ENCODE peak calls at places on chromosomes 3 and 15, in nine cellular contexts. M, I, A, X, J, T, G, O and B are unnamed samples.

GRCh38 chr15:48040166-48040817 is 80.5 kb upstream of the SLC24A5 start:
- DNase-seq in M (no peak), I (no peak), A (peak), X (no peak), J (no peak), T (no peak), G (peak), O (no peak), B (no peak)

GRCh38 chr3:157130138-157130880 is 29.6 kb downstream of the CCNL1 start:
- DNase-seq in M (peak), I (peak), A (peak), X (peak), J (no peak), T (no peak), G (peak), O (peak), B (peak)

GRCh38 chr3:32484437-32484836 is 18.2 kb downstream of the CMTM6 start:
- DNase-seq in M (no peak), I (no peak), A (no peak), X (no peak), J (no peak), T (no peak), G (no peak), O (no peak), B (no peak)

GRCh38 chr3:111591555-111591954 is 3.6 kb downstream of the ZBED2 start:
- DNase-seq in M (no peak), I (no peak), A (peak), X (no peak), J (no peak), T (no peak), G (no peak), O (no peak), B (no peak)

GRCh38 chr15:58330836-58331561 is 100.8 kb upstream of the LIPC start:
- DNase-seq in M (no peak), I (no peak), A (no peak), X (no peak), J (no peak), T (no peak), G (no peak), O (no peak), B (no peak)

GRCh38 chr3:13537244-13537921 is 11.5 kb upstream of the FBLN2 start:
- DNase-seq in M (no peak), I (no peak), A (no peak), X (no peak), J (no peak), T (no peak), G (no peak), O (no peak), B (no peak)

GRCh38 chr15:82715003-82715402 is 5.3 kb upstream of the AP3B2 start:
- DNase-seq in M (no peak), I (no peak), A (no peak), X (no peak), J (no peak), T (no peak), G (no peak), O (no peak), B (no peak)

GRCh38 chr3:107643038-107643883 is 120.5 kb downstream of the BBX start:
- DNase-seq in M (no peak), I (no peak), A (no peak), X (no peak), J (no peak), T (no peak), G (no peak), O (no peak), B (peak)

GRCh38 chr3:58093573-58094195 is 85.5 kb downstream of the FLNB start:
- DNase-seq in M (no peak), I (peak), A (peak), X (no peak), J (no peak), T (no peak), G (no peak), O (no peak), B (no peak)

GRCh38 chr3:17579289-17580031 is 163.0 kb downstream of the TBC1D5 start:
- DNase-seq in M (no peak), I (peak), A (peak), X (no peak), J (no peak), T (no peak), G (no peak), O (no peak), B (peak)

GRCh38 chr3:161230621-161231195 is 9.6 kb downstream of the NMD3 start:
- DNase-seq in M (no peak), I (no peak), A (no peak), X (no peak), J (no peak), T (no peak), G (no peak), O (no peak), B (no peak)

GRCh38 chr3:151439652-151440125 is 21.2 kb downstream of the IGSF10 start:
- DNase-seq in M (no peak), I (peak), A (peak), X (no peak), J (no peak), T (no peak), G (no peak), O (no peak), B (peak)

DNA sequence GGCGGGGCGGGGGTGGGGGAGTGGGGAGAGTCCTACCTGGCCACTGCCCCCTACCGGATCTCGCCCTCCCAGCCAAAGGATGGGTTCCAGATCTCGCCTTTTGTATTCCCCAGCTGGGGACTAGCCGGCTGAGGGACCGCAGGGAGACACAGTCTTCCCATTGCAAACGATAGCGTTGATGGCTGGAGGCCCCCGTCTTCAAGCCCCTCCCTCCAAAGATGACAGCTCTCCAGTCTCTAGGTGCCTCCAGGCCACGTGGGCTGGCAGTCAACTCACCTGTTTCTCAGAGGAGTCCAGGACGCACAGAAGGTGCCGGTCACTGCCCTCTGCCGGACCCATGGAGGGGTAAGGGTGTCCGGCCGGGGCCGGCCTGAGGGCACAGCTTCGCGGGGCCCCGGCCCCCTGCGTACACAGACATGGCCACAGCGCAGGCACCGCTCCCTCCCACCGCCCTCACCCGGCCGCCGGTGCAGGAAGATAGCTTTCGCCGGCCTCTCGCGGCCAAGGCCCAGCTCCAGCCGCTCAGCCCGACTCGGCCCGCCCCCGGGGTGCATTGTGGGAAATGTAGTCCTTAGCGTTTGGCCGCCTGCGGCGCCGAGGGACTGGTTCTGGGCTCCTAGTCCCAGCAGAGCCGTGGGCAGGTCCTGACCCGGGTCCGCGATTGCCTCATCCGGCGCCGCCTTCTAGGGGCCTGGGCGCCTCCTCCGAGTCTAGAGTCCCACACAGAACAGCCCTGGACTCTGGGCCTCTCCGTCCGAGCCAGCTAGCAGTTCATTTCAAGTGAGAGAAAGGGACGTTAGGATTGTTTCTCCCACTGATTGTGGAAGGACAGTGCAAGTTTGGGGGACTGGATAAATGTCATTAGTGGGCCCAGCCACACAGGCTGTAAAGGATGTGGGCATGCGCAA is at the start of gene MON1A:
- DNase-seq in M (peak), I (peak), A (peak), X (peak), J (peak), T (peak), G (peak), O (peak), B (peak)
- TF ChIP-seq POLR2A in M (peak), I (peak), A (no peak), X (peak), J (no peak), T (peak), G (peak), O (no peak), B (peak)

GRCh38 chr3:153216928-153217327 is 54.9 kb downstream of the RAP2B start:
- DNase-seq in M (no peak), I (peak), A (no peak), X (no peak), J (no peak), T (no peak), G (no peak), O (no peak), B (no peak)

GRCh38 chr3:153215971-153216370 is 53.9 kb downstream of the RAP2B start:
- DNase-seq in M (no peak), I (peak), A (no peak), X (no peak), J (no peak), T (no peak), G (no peak), O (no peak), B (no peak)

GRCh38 chr3:153219147-153219546 is 57.1 kb downstream of the RAP2B start:
- DNase-seq in M (no peak), I (no peak), A (peak), X (no peak), J (no peak), T (no peak), G (no peak), O (no peak), B (no peak)

GRCh38 chr3:153221748-153222162 is 59.7 kb downstream of the RAP2B start:
- DNase-seq in M (peak), I (peak), A (peak), X (no peak), J (peak), T (peak), G (peak), O (peak), B (peak)
- TF ChIP-seq POLR2A in M (no peak), I (peak), A (peak), X (no peak), J (no peak), T (peak), G (peak), O (no peak), B (no peak)

GRCh38 chr3:164730810-164731209 is 347.5 kb downstream of the SI start:
- DNase-seq in M (no peak), I (no peak), A (no peak), X (no peak), J (no peak), T (no peak), G (no peak), O (no peak), B (no peak)
- TF ChIP-seq POLR2A in M (no peak), I (no peak), A (no peak), X (no peak), J (no peak), T (no peak), G (no peak), O (no peak), B (no peak)

DNA sequence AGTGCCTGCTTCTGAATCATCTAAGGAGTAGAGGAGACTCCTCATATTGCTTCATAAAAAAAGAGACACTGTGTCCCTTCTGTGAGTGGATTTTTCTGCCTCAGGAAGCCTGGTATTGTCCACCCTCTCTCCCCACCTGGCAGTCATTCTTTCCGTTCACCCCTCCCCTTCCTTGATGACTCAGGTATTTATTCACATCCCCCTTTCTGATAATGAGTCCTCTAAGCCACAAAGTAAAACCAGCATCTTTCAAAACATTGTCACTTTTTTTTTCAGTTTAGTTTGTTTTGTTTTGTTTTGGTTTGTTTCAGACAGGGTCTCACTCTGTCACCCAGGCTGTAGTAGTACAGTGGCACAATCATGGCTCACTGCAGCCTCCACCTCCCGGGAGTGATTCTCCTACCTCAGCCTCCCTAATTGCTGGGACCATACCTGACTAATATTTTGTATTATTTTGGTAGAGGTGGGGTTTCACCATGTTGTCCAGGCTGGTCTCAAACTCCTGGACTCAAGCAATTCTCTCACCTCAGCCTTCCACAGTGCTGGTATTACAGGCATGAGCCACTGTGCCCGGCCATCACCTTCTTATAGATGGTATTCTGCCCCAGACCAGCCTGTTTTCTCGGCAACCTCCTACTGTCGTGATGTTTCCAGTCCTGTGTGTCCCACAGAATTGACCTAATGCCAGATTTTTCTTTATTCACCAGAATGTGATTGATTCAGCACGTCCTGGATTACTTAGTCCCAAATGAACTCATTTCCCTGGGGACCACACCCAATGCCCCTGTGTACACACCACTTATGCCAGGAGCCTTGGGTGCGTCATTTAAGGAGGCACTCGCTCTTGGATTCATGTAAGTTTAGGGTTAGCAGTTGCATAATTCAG is 65.0 kb upstream of the UBE2E1 start:
- DNase-seq in M (no peak), I (peak), A (no peak), X (no peak), J (no peak), T (no peak), G (peak), O (no peak), B (no peak)
- TF ChIP-seq POLR2A in M (no peak), I (peak), A (no peak), X (no peak), J (no peak), T (no peak), G (no peak), O (no peak), B (no peak)